ENCODE peak calls at places on chromosomes 3 and 15, in ten cellular contexts. V is adrenal gland, U is PC-9, P is endodermal cell, J is transverse colon, Z is K562, Y is right lobe of liver, S is uterus, X is esophagus squamous epithelium, C is stomach. M is an unnamed sample. For H3K27me3 and H3K9me3, the result is how much of the 10 kb centered on the place peaks cover.

GRCh38 chr3:71010731-71011455 is 572.6 kb downstream of the FOXP1 start:
- DNase-seq in V (no peak), U (no peak), P (no peak), J (no peak), Z (no peak), Y (no peak), S (no peak), X (no peak), C (no peak), M (no peak)

GRCh38 chr3:12929801-12930200 is 88.4 kb upstream of the RPL32 start:
- DNase-seq in V (no peak), U (no peak), P (no peak), J (no peak), Z (no peak), Y (no peak), S (no peak), X (no peak), C (no peak), M (no peak)

GRCh38 chr15:38991126-38991525 is 426.5 kb upstream of the RASGRP1 start:
- DNase-seq in V (no peak), U (no peak), P (peak), J (no peak), Z (peak), Y (no peak), S (no peak), X (no peak), C (no peak), M (no peak)

GRCh38 chr15:83061680-83062079 is 5.4 kb downstream of the BTBD1 start:
- DNase-seq in V (no peak), U (no peak), P (no peak), J (no peak), Z (no peak), Y (no peak), S (no peak), X (no peak), C (no peak), M (no peak)

GRCh38 chr3:181730364-181730763 is 18.6 kb downstream of the SOX2 start:
- DNase-seq in V (no peak), U (no peak), P (no peak), J (no peak), Z (no peak), Y (no peak), S (no peak), X (no peak), C (no peak), M (no peak)

GRCh38 chr15:92810418-92811138 is 89.5 kb upstream of the CHD2 start:
- DNase-seq in V (peak), U (no peak), P (peak), J (peak), Z (peak), Y (peak), S (peak), X (no peak), C (no peak), M (peak)

GRCh38 chr3:23668430-23668904 is 137.3 kb upstream of the UBE2E1 start:
- DNase-seq in V (peak), U (no peak), P (no peak), J (no peak), Z (no peak), Y (no peak), S (no peak), X (no peak), C (no peak), M (no peak)

GRCh38 chr3:195153653-195154052 is 117.3 kb downstream of the XXYLT1 start:
- DNase-seq in V (no peak), U (no peak), P (no peak), J (no peak), Z (no peak), Y (no peak), S (no peak), X (no peak), C (no peak), M (no peak)

GRCh38 chr3:147397155-147397888 is 9.0 kb downstream of the ZIC4 start:
- DNase-seq in V (no peak), U (no peak), P (peak), J (no peak), Z (no peak), Y (no peak), S (no peak), X (no peak), C (no peak), M (no peak)
- H3K27me3 ChIP-seq in V (half or more), U (under half), P (half or more), J (half or more), Z (under half), Y (under half), S (under half), X (half or more), C (half or more), M (under half)

GRCh38 chr15:66132251-66132816 is 121.2 kb downstream of the MEGF11 start:
- DNase-seq in V (no peak), U (no peak), P (no peak), J (no peak), Z (no peak), Y (no peak), S (no peak), X (no peak), C (no peak), M (no peak)

GRCh38 chr15:66131200-66131599 is 122.3 kb downstream of the MEGF11 start:
- DNase-seq in V (no peak), U (no peak), P (no peak), J (no peak), Z (no peak), Y (no peak), S (no peak), X (no peak), C (peak), M (peak)

GRCh38 chr15:66129561-66129960 is 124.0 kb downstream of the MEGF11 start:
- DNase-seq in V (no peak), U (no peak), P (no peak), J (no peak), Z (no peak), Y (no peak), S (no peak), X (no peak), C (no peak), M (no peak)

GRCh38 chr15:66131831-66132230 is 121.7 kb downstream of the MEGF11 start:
- DNase-seq in V (no peak), U (no peak), P (no peak), J (no peak), Z (no peak), Y (no peak), S (no peak), X (no peak), C (no peak), M (peak)

DNA sequence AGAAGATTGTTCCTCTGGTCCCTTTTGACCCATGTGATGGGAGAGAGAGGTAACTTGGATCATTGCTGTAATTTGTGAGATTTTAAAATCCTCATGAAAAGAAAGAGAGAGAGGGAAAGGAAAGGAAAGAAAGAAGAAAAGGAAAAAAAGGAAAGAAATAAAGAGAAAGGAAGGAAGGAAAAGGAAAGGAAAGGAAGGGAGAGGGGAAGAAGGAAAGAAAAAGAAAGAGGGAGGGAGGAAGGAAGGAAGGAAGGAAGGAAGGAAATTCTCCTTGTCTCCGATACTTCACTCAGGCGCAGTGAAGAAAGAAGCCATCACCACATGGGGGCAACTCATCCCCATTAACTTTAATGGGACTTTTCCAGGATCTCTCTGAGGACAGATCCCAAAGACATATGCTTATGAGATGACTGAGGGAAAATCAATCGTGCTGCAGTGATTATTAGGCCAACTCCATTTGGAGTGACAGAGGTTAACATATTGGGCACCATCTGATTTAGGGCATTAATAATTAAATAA is 123.0 kb downstream of the MEGF11 start:
- DNase-seq in V (no peak), U (no peak), P (no peak), J (no peak), Z (no peak), Y (no peak), S (no peak), X (no peak), C (no peak), M (no peak)
- TF ChIP-seq CTCF in V (no peak), U (no peak), P (peak), J (no peak), Z (no peak), Y (no peak), S (no peak), X (no peak), C (no peak), M (no peak)

GRCh38 chr15:25244731-25245585 is 193.9 kb downstream of the UBE3A start:
- DNase-seq in V (no peak), U (no peak), P (peak), J (peak), Z (no peak), Y (peak), S (no peak), X (no peak), C (peak), M (no peak)
- H3K9me3 ChIP-seq in V (under half), U (under half), P (under half), J (under half), Z (under half), Y (under half), S (under half), X (under half), C (half or more), M (half or more)

GRCh38 chr15:77644543-77645247 is 12.0 kb upstream of the LINGO1 start:
- DNase-seq in V (no peak), U (no peak), P (peak), J (peak), Z (no peak), Y (no peak), S (no peak), X (no peak), C (no peak), M (no peak)

GRCh38 chr15:77643764-77644163 is 11.1 kb upstream of the LINGO1 start:
- DNase-seq in V (no peak), U (no peak), P (peak), J (no peak), Z (no peak), Y (no peak), S (no peak), X (no peak), C (no peak), M (no peak)

GRCh38 chr15:77640615-77641014 is 7.9 kb upstream of the LINGO1 start:
- DNase-seq in V (no peak), U (no peak), P (no peak), J (no peak), Z (no peak), Y (no peak), S (no peak), X (no peak), C (no peak), M (no peak)

GRCh38 chr15:77642019-77642418 is 9.3 kb upstream of the LINGO1 start:
- DNase-seq in V (no peak), U (no peak), P (no peak), J (no peak), Z (no peak), Y (no peak), S (no peak), X (no peak), C (no peak), M (no peak)

DNA sequence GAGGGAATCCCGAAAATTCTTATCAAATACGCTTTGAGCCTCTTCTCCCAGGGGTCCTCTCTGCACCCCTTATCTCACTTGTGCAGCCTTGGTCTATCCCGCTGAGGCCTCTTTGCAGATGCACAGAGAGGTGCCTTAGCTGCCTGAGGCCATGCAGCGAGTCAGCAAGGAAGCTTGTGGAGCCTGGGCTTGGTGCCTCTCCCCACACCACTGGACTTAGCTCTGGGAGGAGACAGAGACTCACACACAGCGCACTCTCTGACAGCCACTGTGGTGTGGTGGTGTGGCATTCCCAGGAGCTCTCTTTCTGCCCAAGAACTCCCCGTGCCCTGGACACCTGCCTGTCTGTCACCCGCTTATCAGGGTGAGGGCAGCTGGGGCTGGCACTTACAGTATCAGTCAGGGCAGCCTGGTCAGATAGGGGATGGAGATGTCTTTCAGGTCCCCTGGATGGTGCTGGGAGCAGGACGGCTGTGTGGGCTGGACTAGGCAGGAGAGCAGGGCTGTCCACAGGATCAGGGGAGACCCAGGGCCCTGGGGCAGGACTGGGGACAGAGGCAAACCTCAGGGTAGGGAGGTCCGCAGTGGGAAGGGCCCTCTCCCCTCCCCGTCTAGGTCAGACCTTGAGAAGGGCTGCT is 10.2 kb upstream of the LINGO1 start:
- DNase-seq in V (no peak), U (no peak), P (peak), J (peak), Z (peak), Y (no peak), S (no peak), X (no peak), C (no peak), M (no peak)
- H3K27me3 ChIP-seq in V (under half), U (under half), P (under half), J (under half), Z (half or more), Y (under half), S (under half), X (under half), C (under half), M (under half)

GRCh38 chr15:35698331-35698730 is 152.4 kb upstream of the DPH6 start:
- DNase-seq in V (no peak), U (no peak), P (no peak), J (no peak), Z (no peak), Y (no peak), S (no peak), X (no peak), C (no peak), M (no peak)

GRCh38 chr15:35698978-35699377 is 153.0 kb upstream of the DPH6 start:
- DNase-seq in V (no peak), U (no peak), P (no peak), J (no peak), Z (no peak), Y (no peak), S (no peak), X (no peak), C (no peak), M (no peak)

GRCh38 chr15:35695002-35695401 is 149.0 kb upstream of the DPH6 start:
- DNase-seq in V (no peak), U (no peak), P (no peak), J (no peak), Z (no peak), Y (no peak), S (no peak), X (no peak), C (no peak), M (no peak)

GRCh38 chr15:35696767-35697231 is 150.8 kb upstream of the DPH6 start:
- DNase-seq in V (no peak), U (peak), P (peak), J (no peak), Z (peak), Y (no peak), S (no peak), X (no peak), C (no peak), M (no peak)

DNA sequence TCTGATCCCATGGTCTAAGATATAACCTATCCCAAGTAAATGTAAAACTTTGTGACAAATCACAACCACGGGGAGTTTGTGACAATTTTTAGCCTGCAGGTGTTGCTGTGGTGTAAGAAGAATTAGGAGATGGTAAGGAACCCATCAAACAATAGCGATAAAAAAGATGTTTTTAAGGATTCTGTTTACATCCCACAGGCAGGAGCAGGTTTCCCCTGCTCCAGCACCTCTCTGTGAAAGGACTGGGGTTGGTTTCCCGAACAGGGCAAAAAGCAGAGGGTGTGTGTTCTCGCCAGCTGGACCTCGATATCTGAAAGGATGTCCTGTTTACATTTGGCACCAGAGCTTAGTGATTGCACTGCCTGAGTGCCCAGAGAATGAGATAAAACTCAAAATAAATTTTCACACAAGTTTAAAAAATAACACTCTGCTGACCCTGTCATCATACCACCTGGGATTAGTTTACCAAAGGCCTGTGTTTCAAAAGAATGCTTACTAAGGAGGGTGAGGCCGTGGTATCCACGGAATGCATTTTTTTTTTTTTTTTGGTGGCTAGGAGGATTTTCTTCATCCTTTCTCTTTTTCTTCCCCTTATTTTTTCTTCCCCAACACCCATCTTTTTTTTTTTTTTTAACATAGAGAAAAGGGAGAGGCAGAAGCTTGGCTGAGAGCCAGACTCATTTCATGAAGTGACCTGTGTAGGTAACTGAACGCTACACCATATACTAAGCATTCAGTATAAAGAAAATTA is 151.8 kb upstream of the DPH6 start:
- DNase-seq in V (peak), U (peak), P (peak), J (peak), Z (no peak), Y (peak), S (no peak), X (no peak), C (no peak), M (no peak)
- TF ChIP-seq CTCF in V (no peak), U (no peak), P (peak), J (no peak), Z (no peak), Y (no peak), S (no peak), X (no peak), C (no peak), M (no peak)